ENCODE peak calls at places on chromosomes 16 and 17, in five cellular contexts. A is cardiac muscle cell, Z is suprapubic skin, T is endodermal cell, S is psoas muscle. H is an unnamed sample. For H3K4me1, the result is how much of the 10 kb centered on the place peaks cover.

GRCh38 chr17:40025991-40026815 is 11.0 kb downstream of the CSF3 start:
- DNase-seq in A (no peak), S (no peak), T (no peak), Z (no peak), H (no peak)

GRCh38 chr16:84453061-84453752 is 51.3 kb downstream of the MEAK7 start:
- DNase-seq in A (no peak), Z (peak), S (no peak), T (peak), H (no peak)

GRCh38 chr17:2004435-2004952 is 20.6 kb downstream of the RTN4RL1 start:
- DNase-seq in S (no peak), A (peak), Z (no peak), T (peak), H (no peak)

GRCh38 chr16:13923703-13924298 is 3.8 kb downstream of the ERCC4 start:
- DNase-seq in T (no peak), S (no peak), A (peak), Z (no peak), H (no peak)

GRCh38 chr16:66346221-66346620 is 20.3 kb upstream of the CDH5 start:
- DNase-seq in Z (no peak), S (no peak), A (no peak), T (peak), H (no peak)

GRCh38 chr17:57999496-58000017 is 7.5 kb downstream of the SRSF1 start:
- DNase-seq in T (no peak), Z (no peak), A (peak), S (no peak), H (peak)

GRCh38 chr16:80105160-80105559 is 435.6 kb upstream of the DYNLRB2 start:
- DNase-seq in S (no peak), A (no peak), T (no peak), Z (no peak), H (no peak)

GRCh38 chr16:58021661-58022551 is 3.6 kb upstream of the MMP15 start:
- DNase-seq in S (no peak), Z (no peak), A (no peak), T (no peak), H (no peak)

GRCh38 chr16:50747206-50747956 is 5.5 kb downstream of the CYLD start:
- DNase-seq in A (no peak), T (no peak), S (no peak), Z (no peak), H (no peak)

GRCh38 chr16:70695351-70696070 is 9.7 kb upstream of the MTSS2 start:
- DNase-seq in T (peak), S (peak), Z (no peak), A (peak), H (peak)

GRCh38 chr17:15490634-15491261 is 23.3 kb upstream of the CDRT4 start:
- DNase-seq in Z (peak), S (peak), T (peak), A (peak), H (peak)

GRCh38 chr17:80507965-80508364 is 31.6 kb upstream of the NPTX1 start:
- DNase-seq in Z (no peak), S (no peak), A (no peak), T (no peak), H (no peak)

GRCh38 chr16:77835111-77835510 is 46.7 kb downstream of the VAT1L start:
- DNase-seq in T (no peak), S (no peak), Z (no peak), A (no peak), H (no peak)

GRCh38 chr16:1772908-1773702 is at the start of gene MRPS34:
- DNase-seq in A (peak), T (peak), S (peak), Z (peak), H (peak)

GRCh38 chr16:49592507-49593422 is 219.2 kb downstream of the C16orf78 start:
- DNase-seq in A (peak), Z (no peak), T (peak), S (no peak), H (peak)

GRCh38 chr16:1976951-1977874 is 4.1 kb downstream of the NOXO1 start:
- DNase-seq in S (no peak), A (no peak), Z (no peak), T (no peak), H (no peak)

GRCh38 chr16:89051521-89052166 is 42.0 kb upstream of the ACSF3 start:
- DNase-seq in Z (no peak), T (no peak), S (peak), A (no peak), H (peak)

DNA sequence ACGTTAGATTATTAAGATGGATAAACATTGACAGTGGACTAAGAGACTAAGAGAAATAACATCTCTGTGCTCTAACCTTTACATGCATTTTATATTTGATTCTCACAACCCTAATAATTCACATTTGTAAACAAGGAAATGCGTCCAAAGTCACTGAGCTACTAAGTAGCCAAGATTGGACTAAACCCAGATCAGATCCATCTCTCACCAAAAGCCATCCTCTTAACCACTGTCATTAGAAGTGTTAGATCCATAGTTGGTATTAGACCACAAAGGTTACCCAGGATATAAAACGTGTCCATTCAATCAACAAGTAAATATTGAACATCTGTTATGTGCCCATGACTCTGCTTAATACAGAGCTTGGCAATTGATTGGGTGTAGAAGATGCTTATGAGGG is 5.2 kb downstream of the HSD17B2 start:
- DNase-seq in S (no peak), T (no peak), A (no peak), Z (no peak), H (no peak)
- H3K4me3 ChIP-seq in S (no peak), T (no peak), A (no peak), Z (no peak), H (no peak)

DNA sequence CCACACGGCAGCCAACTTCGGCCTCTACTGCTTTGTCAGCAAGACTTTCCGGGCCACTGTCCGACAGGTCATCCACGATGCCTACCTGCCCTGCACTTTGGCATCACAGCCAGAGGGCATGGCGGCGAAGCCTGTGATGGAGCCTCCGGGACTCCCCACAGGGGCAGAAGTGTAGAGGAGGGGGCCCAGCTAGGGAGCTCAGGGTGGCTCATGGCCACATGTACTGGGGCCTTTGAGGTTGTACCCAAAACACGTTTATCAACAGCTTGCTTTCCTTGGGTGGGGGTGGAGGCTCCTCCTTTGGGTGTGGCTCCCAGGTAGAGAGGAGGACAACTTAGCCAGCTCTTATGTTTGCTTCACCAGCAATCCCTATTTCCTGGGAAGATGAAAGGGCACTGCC is 5.1 kb downstream of the GPR142 start:
- DNase-seq in S (no peak), T (no peak), Z (no peak), A (no peak), H (no peak)
- H3K4me1 ChIP-seq in S (under half), T (under half), Z (under half), A (under half), H (under half)

GRCh38 chr17:7215652-7216139 is 3.9 kb downstream of the DLG4 start:
- DNase-seq in Z (no peak), A (no peak), S (peak), T (peak), H (no peak)

GRCh38 chr17:7218166-7218565 is 1.5 kb downstream of the DLG4 start:
- DNase-seq in A (peak), S (peak), Z (no peak), T (no peak), H (no peak)

GRCh38 chr17:7217113-7217987 is 2.3 kb downstream of the DLG4 start:
- DNase-seq in Z (no peak), A (peak), S (peak), T (peak), H (peak)

GRCh38 chr17:7215136-7215638 is 4.4 kb downstream of the DLG4 start:
- DNase-seq in A (no peak), T (no peak), Z (no peak), S (no peak), H (no peak)

DNA sequence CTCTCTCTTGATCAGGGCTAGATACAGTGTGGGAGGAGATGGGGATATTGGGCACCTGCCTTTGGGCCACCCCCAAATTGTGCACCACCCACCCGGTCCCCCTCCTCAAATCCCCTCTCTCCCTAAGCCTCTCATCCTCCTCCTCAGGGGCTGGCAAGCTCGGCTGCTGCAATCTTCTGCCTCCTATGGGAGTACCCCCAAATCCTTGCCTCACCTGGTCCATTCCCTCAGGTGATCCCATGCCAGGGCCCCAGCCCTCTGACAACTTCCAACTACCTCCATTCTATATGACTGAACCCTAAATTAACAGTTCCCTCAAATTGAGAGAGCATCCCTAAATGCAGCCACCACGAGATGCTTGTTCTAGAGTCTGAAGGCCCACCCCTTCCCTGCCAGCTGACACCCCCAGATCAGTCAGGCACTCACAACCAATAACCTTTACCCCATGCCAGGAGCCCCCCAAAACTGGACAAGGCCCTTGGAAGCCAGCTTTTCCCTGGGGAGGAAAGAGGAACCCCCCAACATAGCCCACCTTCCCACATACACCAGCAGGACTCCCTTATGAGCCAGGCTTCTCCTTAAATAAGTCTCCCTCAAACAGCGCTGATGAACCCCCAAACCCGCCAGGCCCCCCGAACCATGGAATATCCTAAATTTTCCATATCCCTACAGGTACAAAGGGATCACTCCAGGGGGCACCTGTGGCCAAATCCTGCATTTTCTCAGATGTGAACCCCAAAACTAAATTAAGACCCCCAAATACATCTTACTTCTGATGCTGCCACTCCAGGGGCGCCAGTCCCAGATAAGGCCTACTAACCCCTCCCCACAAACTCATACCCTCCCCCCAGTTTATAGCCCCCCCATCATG is 3.2 kb downstream of the DLG4 start:
- DNase-seq in S (peak), Z (no peak), A (no peak), T (no peak), H (no peak)
- H3K4me3 ChIP-seq in S (peak), Z (peak), A (peak), T (peak), H (no peak)

DNA sequence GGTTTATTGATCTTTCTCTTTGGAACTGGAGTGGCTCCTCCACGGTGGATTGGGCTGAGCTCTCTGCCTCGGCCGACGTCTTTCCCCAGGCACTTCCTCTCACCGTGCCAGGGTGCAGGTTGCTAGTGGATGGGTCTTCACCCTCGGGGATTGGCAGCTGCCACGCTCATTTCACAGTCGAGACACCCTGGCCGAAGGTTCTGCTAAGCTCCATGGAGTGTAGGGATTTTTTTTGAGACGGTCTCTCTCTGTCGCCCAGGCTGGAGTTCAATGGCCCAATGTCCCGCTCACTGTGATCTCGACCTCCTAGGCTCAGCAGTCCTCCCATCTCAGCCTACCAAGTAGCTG is 280.8 kb downstream of the SEC14L1 start:
- DNase-seq in A (no peak), S (no peak), Z (no peak), T (no peak), H (no peak)
- H3K4me1 ChIP-seq in A (under half), S (half or more), Z (half or more), T (under half), H (half or more)

GRCh38 chr17:9409026-9409425 is 166.6 kb downstream of the STX8 start:
- DNase-seq in A (no peak), T (no peak), Z (no peak), S (no peak), H (no peak)
- H3K4me3 ChIP-seq in A (no peak), T (no peak), Z (no peak), S (no peak), H (peak)

DNA sequence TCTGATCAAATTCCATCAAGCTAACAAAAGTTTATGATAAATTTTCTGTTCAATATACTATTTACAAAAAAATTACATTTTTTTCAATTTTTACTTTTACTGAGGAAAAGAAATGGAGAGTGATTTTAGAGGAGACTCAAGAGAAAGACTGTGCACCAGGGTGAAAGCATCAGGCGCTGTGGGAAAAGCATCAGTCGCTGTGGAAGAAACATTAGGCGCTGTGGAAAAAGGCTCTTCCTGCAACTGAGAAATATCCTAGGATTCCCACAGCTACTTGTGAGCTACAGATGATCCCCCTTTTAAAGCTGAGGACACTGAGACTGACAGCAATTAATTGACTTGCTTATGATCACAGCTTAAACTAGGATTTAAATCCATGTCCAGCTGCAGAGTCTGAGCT is 4.9 kb downstream of the ANKFY1 start:
- DNase-seq in Z (no peak), A (no peak), T (peak), S (no peak), H (no peak)
- H3K4me1 ChIP-seq in Z (under half), A (under half), T (under half), S (under half), H (under half)

H was measured in SJCRH30.